ENCODE peak calls at places on chromosomes 3 and 15, in seven cellular contexts. G, Y, Z, I, E, U and Q are unnamed samples.

GRCh38 chr3:56415672-56416071 is 52.6 kb downstream of the ERC2 start:
- DNase-seq in U (peak; percentile 5), G (peak; percentile 11), Y (no peak), I (no peak), Z (no peak), E (no peak), Q (no peak)

GRCh38 chr3:138172625-138173024 is 2.1 kb downstream of the DBR1 start:
- DNase-seq in Z (no peak), U (no peak), Y (no peak), G (no peak), E (no peak), I (no peak), Q (no peak)

GRCh38 chr15:66703540-66703941 is 1.5 kb downstream of the SMAD6 start:
- DNase-seq in E (no peak), Y (no peak), G (peak; percentile 48), I (no peak), U (peak; percentile 28), Z (no peak), Q (no peak)

GRCh38 chr3:113804701-113805100 is 33.9 kb upstream of the GRAMD1C start:
- DNase-seq in G (no peak), Y (no peak), E (no peak), Z (no peak), U (no peak), I (no peak), Q (no peak)

GRCh38 chr15:74750759-74751158 is 2.1 kb downstream of the CYP1A2 start:
- DNase-seq in U (no peak), I (no peak), G (no peak), E (no peak), Z (no peak), Y (no peak), Q (no peak)

GRCh38 chr15:40775740-40776536 is 6.2 kb downstream of the C15orf62 start:
- DNase-seq in U (no peak), E (no peak), Y (no peak), I (no peak), G (no peak), Z (no peak), Q (no peak)

GRCh38 chr3:72390841-72391240 is 457.4 kb downstream of the SHQ1 start:
- DNase-seq in E (no peak), Z (no peak), Y (no peak), I (no peak), U (no peak), G (peak; percentile 53), Q (no peak)

GRCh38 chr3:183524476-183524875 is 31.0 kb downstream of the KLHL6 start:
- DNase-seq in Y (no peak), E (no peak), I (no peak), Z (no peak), U (no peak), G (no peak), Q (no peak)

GRCh38 chr15:33494306-33494705 is 183.5 kb downstream of the RYR3 start:
- DNase-seq in G (no peak), E (no peak), U (no peak), I (no peak), Y (no peak), Z (no peak), Q (no peak)

GRCh38 chr3:14460342-14461005 is 58.1 kb downstream of the SLC6A6 start:
- DNase-seq in Z (no peak), I (no peak), U (no peak), G (peak; percentile 95), Y (no peak), E (peak; percentile 43), Q (no peak)

GRCh38 chr3:187368251-187368733 is at the start of gene RTP4:
- DNase-seq in E (no peak), I (peak; percentile 18), U (no peak), Z (peak; percentile 48), G (peak; percentile 65), Y (no peak), Q (no peak)